ENCODE peak calls at places on chromosome 17, in nine cellular contexts. I is A549, W is stomach, Z is SJSA1, C is psoas muscle, X is cardiac muscle cell, B is body of pancreas, D is uterus, H is neural progenitor cell. L is an unnamed sample. For H3K4me1, the result is how much of the 10 kb centered on the place peaks cover.

GRCh38 chr17:30318190-30318589 is 15.7 kb downstream of the TMIGD1 start:
- DNase-seq in B (no peak), I (no peak), X (no peak), Z (no peak), C (no peak), H (no peak), D (no peak), W (no peak), L (no peak)

GRCh38 chr17:29645516-29646051 is 22.9 kb upstream of the CORO6 start:
- DNase-seq in W (peak), I (no peak), D (peak), B (peak), Z (no peak), H (no peak), X (peak), C (peak), L (no peak)

GRCh38 chr17:28476076-28476475 is 2.6 kb downstream of the SLC13A2 start:
- DNase-seq in C (no peak), B (no peak), Z (no peak), W (no peak), I (no peak), X (no peak), D (no peak), H (no peak), L (no peak)

GRCh38 chr17:66684256-66684655 is 150.7 kb upstream of the CACNG5 start:
- DNase-seq in I (no peak), B (no peak), C (no peak), W (no peak), Z (no peak), X (no peak), D (no peak), H (no peak), L (no peak)

GRCh38 chr17:62892870-62893338 is 73.1 kb upstream of the TANC2 start:
- DNase-seq in X (peak), H (no peak), C (no peak), Z (no peak), W (peak), B (peak), I (peak), D (no peak), L (peak)

GRCh38 chr17:10171057-10171456 is 27.3 kb downstream of the GAS7 start:
- DNase-seq in D (peak), B (peak), I (no peak), Z (no peak), C (peak), W (no peak), H (no peak), X (peak), L (no peak)

GRCh38 chr17:53462393-53462811 is 360.3 kb upstream of the KIF2B start:
- DNase-seq in H (no peak), D (no peak), X (peak), C (no peak), I (no peak), Z (no peak), W (no peak), B (no peak), L (peak)

GRCh38 chr17:62882284-62882683 is 74.2 kb upstream of the MARCHF10 start:
- DNase-seq in W (no peak), B (peak), H (no peak), I (no peak), C (no peak), Z (no peak), D (no peak), X (no peak), L (no peak)

GRCh38 chr17:13597723-13598347 is 3.9 kb downstream of the HS3ST3A1 start:
- DNase-seq in X (peak), W (no peak), I (peak), H (peak), D (no peak), C (no peak), B (peak), Z (peak), L (no peak)

GRCh38 chr17:29677139-29677834 is 54.6 kb upstream of the CORO6 start:
- DNase-seq in X (peak), I (no peak), B (peak), C (peak), Z (no peak), D (peak), W (no peak), H (no peak), L (no peak)

GRCh38 chr17:50064253-50064991 is 8.5 kb downstream of the ITGA3 start:
- DNase-seq in H (no peak), B (peak), D (peak), W (no peak), X (peak), Z (peak), I (peak), C (peak), L (no peak)

GRCh38 chr17:71677444-71677843 is 443.4 kb upstream of the SOX9 start:
- DNase-seq in X (no peak), W (no peak), B (no peak), C (no peak), Z (no peak), D (no peak), H (no peak), I (no peak), L (no peak)

GRCh38 chr17:39643271-39643670 is 6.3 kb downstream of the STARD3 start:
- DNase-seq in W (no peak), D (no peak), C (no peak), X (no peak), H (no peak), Z (no peak), B (no peak), I (no peak), L (no peak)

GRCh38 chr17:43822566-43823190 is 10.3 kb downstream of the MPP3 start:
- DNase-seq in C (no peak), B (no peak), H (no peak), X (peak), W (no peak), D (no peak), Z (no peak), I (no peak), L (no peak)

GRCh38 chr17:6524520-6524919 is 31.8 kb downstream of the PITPNM3 start:
- DNase-seq in I (peak), B (no peak), C (no peak), Z (no peak), X (no peak), W (no peak), D (no peak), H (no peak), L (no peak)

GRCh38 chr17:57895382-57896060 is 45.7 kb upstream of the MRPS23 start:
- DNase-seq in C (no peak), I (no peak), D (peak), B (peak), X (no peak), Z (no peak), H (no peak), W (peak), L (no peak)

GRCh38 chr17:82416264-82416663 is 1.9 kb upstream of the HEXD start:
- DNase-seq in H (no peak), I (no peak), D (no peak), X (no peak), B (no peak), Z (no peak), C (no peak), W (no peak), L (no peak)

GRCh38 chr17:31261596-31261995 is 35.4 kb downstream of the OMG start:
- DNase-seq in H (no peak), D (no peak), C (no peak), Z (no peak), B (no peak), I (no peak), X (no peak), W (no peak), L (no peak)

GRCh38 chr17:59897090-59897489 is 4.2 kb downstream of the RPS6KB1 start:
- DNase-seq in W (no peak), C (no peak), Z (no peak), X (no peak), I (no peak), D (no peak), H (no peak), B (no peak), L (no peak)

GRCh38 chr17:56292628-56293027 is 139.4 kb downstream of the ANKFN1 start:
- DNase-seq in C (no peak), I (no peak), W (no peak), B (no peak), D (no peak), Z (no peak), H (no peak), X (no peak), L (no peak)

GRCh38 chr17:14409292-14409691 is 108.4 kb downstream of the HS3ST3B1 start:
- DNase-seq in X (no peak), C (no peak), B (no peak), W (no peak), H (no peak), I (no peak), Z (no peak), D (no peak), L (no peak)

GRCh38 chr17:37067555-37068111 is 118.9 kb downstream of the AATF start:
- DNase-seq in H (no peak), W (peak), D (no peak), I (peak), C (peak), B (peak), Z (peak), X (peak), L (peak)

GRCh38 chr17:32517982-32518381 is 31.2 kb downstream of the CDK5R1 start:
- DNase-seq in I (no peak), W (no peak), D (no peak), C (peak), Z (no peak), X (no peak), H (no peak), B (no peak), L (no peak)

GRCh38 chr17:32518856-32519768 is 32.3 kb downstream of the CDK5R1 start:
- DNase-seq in C (peak), H (peak), X (peak), B (peak), I (no peak), D (peak), W (peak), Z (peak), L (peak)

GRCh38 chr17:32515677-32516383 is 29.0 kb downstream of the CDK5R1 start:
- DNase-seq in H (no peak), D (no peak), Z (no peak), W (no peak), C (no peak), I (no peak), X (no peak), B (no peak), L (no peak)

GRCh38 chr17:32516450-32516849 is 29.7 kb downstream of the CDK5R1 start:
- DNase-seq in W (no peak), I (no peak), C (no peak), H (no peak), D (no peak), Z (no peak), B (no peak), X (no peak), L (no peak)

GRCh38 chr17:32516940-32517711 is 30.3 kb downstream of the CDK5R1 start:
- DNase-seq in I (no peak), D (no peak), X (no peak), Z (no peak), H (no peak), B (no peak), C (no peak), W (no peak), L (no peak)
- H3K4me1 ChIP-seq in I (under half), D (under half), X (under half), Z (under half), H (half or more), B (under half), C (under half), W (under half), L (under half)

DNA sequence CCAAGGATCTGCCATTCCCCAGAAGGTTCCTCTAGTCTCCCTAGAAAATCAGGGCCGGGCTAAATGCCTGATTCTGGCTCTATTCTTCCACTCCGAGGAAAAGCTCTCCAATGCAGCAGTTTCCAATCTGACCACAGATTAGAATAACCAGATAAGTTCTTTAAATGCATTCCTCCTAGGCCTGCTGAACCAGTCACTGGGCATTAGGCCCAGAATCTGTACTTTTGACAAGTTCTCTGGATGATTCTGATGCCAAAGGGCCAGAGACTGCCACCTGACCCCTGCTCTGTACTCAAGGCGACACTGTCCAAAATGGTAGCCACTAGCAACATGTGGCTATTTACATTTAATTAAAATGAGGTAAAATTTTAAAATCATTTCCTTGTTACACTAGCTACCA is 22.3 kb downstream of the MAP3K14 start:
- DNase-seq in H (no peak), C (no peak), B (peak), X (peak), D (no peak), W (peak), Z (no peak), I (no peak), L (no peak)
- H3K4me1 ChIP-seq in H (under half), C (half or more), B (half or more), X (half or more), D (under half), W (half or more), Z (under half), I (half or more), L (half or more)

GRCh38 chr17:73297934-73298861 is 13.6 kb downstream of the CDC42EP4 start:
- DNase-seq in H (no peak), C (no peak), W (no peak), Z (no peak), X (no peak), D (no peak), I (no peak), B (peak), L (no peak)

GRCh38 chr17:73302189-73302588 is 9.6 kb downstream of the CDC42EP4 start:
- DNase-seq in X (peak), W (no peak), C (no peak), I (no peak), B (no peak), D (no peak), Z (no peak), H (no peak), L (no peak)

GRCh38 chr17:73301359-73301758 is 10.4 kb downstream of the CDC42EP4 start:
- DNase-seq in W (no peak), C (no peak), Z (no peak), I (no peak), H (no peak), X (no peak), D (no peak), B (no peak), L (no peak)

GRCh38 chr17:73304438-73304837 is 7.4 kb downstream of the CDC42EP4 start:
- DNase-seq in D (no peak), H (no peak), B (no peak), X (no peak), W (no peak), Z (no peak), I (no peak), C (no peak), L (no peak)

GRCh38 chr17:73300392-73300791 is 11.4 kb downstream of the CDC42EP4 start:
- DNase-seq in C (no peak), X (no peak), B (no peak), D (no peak), W (no peak), I (no peak), Z (no peak), H (no peak), L (no peak)
- H3K4me1 ChIP-seq in C (under half), X (under half), B (half or more), D (under half), W (half or more), I (half or more), Z (half or more), H (under half), L (under half)

DNA sequence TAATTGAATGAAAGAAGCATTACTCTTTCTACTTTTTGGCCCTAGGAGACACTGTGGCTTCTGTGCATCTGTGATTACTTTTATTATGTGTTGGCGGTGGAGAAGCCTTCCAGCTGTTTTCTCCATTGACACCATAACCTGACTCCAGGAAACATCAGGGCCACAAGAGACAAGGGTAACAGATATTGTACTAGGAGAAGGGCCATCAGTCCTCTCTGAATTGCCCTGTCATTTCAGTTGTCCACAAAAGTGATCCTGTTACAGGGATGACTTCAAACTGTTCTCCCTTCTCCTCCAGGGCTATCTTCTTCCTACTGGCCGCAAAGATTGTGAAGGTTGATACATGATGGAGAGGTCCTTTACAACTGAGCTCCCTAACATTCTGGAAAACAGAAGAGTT is 14.6 kb downstream of the KRT39 start:
- DNase-seq in W (no peak), Z (no peak), I (no peak), X (no peak), C (no peak), D (no peak), B (no peak), H (no peak), L (no peak)
- H3K4me1 ChIP-seq in W (under half), Z (under half), I (under half), X (under half), C (under half), D (under half), B (under half), H (under half), L (under half)

DNA sequence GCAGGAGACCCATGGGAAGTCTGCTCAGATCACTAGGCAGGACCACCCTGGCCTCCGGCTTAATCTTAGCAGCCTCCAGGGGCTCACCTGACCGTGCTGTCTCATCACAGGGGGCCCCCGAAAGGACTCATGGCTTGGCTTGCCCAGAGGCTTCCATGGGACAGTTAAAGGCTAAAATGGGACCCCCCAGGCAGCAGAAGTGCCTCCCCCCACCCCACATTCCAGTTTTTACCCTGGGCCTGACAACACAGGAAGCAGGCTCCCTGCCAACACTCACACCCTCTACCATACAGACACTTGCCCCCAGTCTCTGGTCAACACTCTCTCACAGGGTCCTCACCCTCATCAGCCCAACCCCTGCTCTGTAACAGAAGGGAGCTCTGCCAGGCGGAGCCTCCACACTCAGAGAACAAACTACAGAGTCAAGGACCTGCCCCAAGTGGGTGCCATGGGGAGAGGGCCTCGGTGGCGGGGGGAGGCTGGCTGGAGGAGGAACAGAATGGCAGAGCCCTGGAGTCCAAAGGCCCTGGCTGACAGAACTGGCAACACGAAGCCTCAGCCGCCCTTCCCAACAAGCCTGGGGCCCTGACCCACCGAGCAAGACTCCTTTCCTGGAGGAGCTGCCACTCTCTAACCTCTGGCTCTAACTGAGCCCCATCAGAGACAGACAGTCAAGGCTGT is 486 bp downstream of the ITGAE start:
- DNase-seq in H (no peak), C (no peak), D (no peak), W (peak), Z (no peak), B (no peak), X (no peak), I (no peak), L (no peak)
- H3K4me1 ChIP-seq in H (under half), C (under half), D (under half), W (under half), Z (under half), B (under half), X (under half), I (under half), L (under half)

GRCh38 chr17:19336938-19337711 is 25.4 kb downstream of the B9D1 start:
- DNase-seq in X (no peak), C (no peak), B (no peak), D (no peak), W (peak), H (peak), I (no peak), Z (no peak), L (no peak)

GRCh38 chr17:19341211-19341631 is 21.3 kb downstream of the B9D1 start:
- DNase-seq in W (no peak), X (no peak), B (no peak), I (no peak), C (no peak), H (no peak), Z (no peak), D (peak), L (no peak)

GRCh38 chr17:19337712-19338023 is 24.9 kb downstream of the B9D1 start:
- DNase-seq in X (peak), Z (no peak), W (no peak), H (no peak), I (no peak), B (no peak), C (no peak), D (no peak), L (no peak)

GRCh38 chr17:19338031-19338990 is 24.2 kb downstream of the B9D1 start:
- DNase-seq in I (peak), Z (peak), W (peak), D (no peak), X (peak), B (peak), H (peak), C (peak), L (no peak)

DNA sequence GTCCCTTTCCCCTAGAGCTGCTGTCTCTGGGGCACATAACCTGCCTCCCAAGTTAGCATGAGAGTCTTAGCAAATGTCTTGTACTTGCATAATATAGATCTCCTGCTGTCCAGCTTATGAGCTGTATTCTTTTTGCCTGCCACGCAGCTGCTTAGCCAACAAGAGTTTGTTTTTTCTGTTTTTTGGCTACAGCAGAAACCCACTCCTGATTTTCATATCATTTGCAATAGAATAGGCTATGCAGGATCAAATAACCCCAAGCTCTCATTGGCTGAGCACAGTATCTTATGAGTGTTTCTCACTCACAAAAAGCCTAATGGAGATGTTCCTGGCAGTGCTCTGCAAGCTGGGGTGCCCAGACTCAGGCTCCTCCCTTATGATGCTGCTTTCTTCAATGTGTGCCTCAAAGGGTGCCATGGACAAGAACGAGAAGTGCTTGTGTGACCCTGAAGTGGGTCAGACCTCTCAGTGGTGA is 23.1 kb downstream of the B9D1 start:
- DNase-seq in C (no peak), W (peak), D (peak), I (no peak), X (no peak), B (no peak), Z (no peak), H (no peak), L (no peak)
- H3K4me1 ChIP-seq in C (under half), W (under half), D (under half), I (under half), X (under half), B (under half), Z (under half), H (under half), L (under half)

DNA sequence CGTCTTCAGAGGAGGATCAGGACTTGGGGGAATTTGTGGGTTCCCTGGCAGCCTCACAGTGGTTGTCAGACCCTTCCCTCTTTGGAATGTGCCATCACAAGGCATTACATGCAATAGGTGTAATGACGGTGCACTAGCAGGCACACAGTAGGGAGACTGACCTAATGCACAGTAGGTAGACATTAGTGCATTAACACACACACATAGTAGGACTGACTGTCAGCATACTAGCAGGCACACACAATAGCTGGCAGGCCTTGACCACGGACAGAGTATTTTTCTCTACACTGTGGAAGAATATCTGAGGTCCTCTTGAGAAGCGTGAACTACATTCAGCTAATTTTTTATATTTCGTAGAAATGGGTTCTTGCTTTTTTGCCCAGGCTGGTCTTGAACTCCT is 10.9 kb upstream of the UBALD2 start:
- DNase-seq in X (no peak), H (no peak), W (no peak), Z (no peak), B (no peak), D (no peak), C (no peak), I (no peak), L (no peak)
- H3K4me1 ChIP-seq in X (under half), H (under half), W (under half), Z (under half), B (under half), D (under half), C (under half), I (under half), L (under half)